ENCODE peak calls at places on chromosomes 12 and 14, in eight cellular contexts. One of them, this sample, is unnamed.

GRCh38 chr12:123690191-123690840 is 19.4 kb downstream of the TCTN2 start:
- DNase-seq in suprapubic skin: no peak
- DNase-seq in transverse colon: no peak
- DNase-seq in GM12891: no peak
- DNase-seq in HCT116: no peak
- DNase-seq in GM12892: no peak
- DNase-seq in stomach: no peak
- DNase-seq in uterus: no peak
- DNase-seq in this sample: no peak

GRCh38 chr12:111453071-111453989 is 47.6 kb downstream of the SH2B3 start:
- DNase-seq in suprapubic skin: no peak
- DNase-seq in transverse colon: no peak
- DNase-seq in GM12891: no peak
- DNase-seq in HCT116: no peak
- DNase-seq in GM12892: no peak
- DNase-seq in stomach: peak
- DNase-seq in uterus: no peak
- DNase-seq in this sample: no peak

GRCh38 chr14:86796221-86797074 is 1196.5 kb downstream of the GALC start:
- DNase-seq in suprapubic skin: no peak
- DNase-seq in transverse colon: no peak
- DNase-seq in GM12891: no peak
- DNase-seq in HCT116: no peak
- DNase-seq in GM12892: no peak
- DNase-seq in stomach: no peak
- DNase-seq in uterus: no peak
- DNase-seq in this sample: no peak

GRCh38 chr14:57025456-57025855 is 215.2 kb upstream of the OTX2 start:
- DNase-seq in suprapubic skin: no peak
- DNase-seq in transverse colon: no peak
- DNase-seq in GM12891: no peak
- DNase-seq in HCT116: no peak
- DNase-seq in GM12892: no peak
- DNase-seq in stomach: no peak
- DNase-seq in uterus: no peak
- DNase-seq in this sample: no peak

GRCh38 chr12:104672501-104673265 is 215.9 kb downstream of the CHST11 start:
- DNase-seq in suprapubic skin: no peak
- DNase-seq in transverse colon: no peak
- DNase-seq in GM12891: no peak
- DNase-seq in HCT116: no peak
- DNase-seq in GM12892: no peak
- DNase-seq in stomach: no peak
- DNase-seq in uterus: peak
- DNase-seq in this sample: peak

GRCh38 chr14:59376691-59377090 is 88.5 kb downstream of the GPR135 start:
- DNase-seq in suprapubic skin: no peak
- DNase-seq in transverse colon: no peak
- DNase-seq in GM12891: no peak
- DNase-seq in HCT116: no peak
- DNase-seq in GM12892: no peak
- DNase-seq in stomach: no peak
- DNase-seq in uterus: no peak
- DNase-seq in this sample: no peak

GRCh38 chr12:68406134-68406576 is 74.0 kb upstream of the MDM1 start:
- DNase-seq in suprapubic skin: peak
- DNase-seq in transverse colon: peak
- DNase-seq in GM12891: no peak
- DNase-seq in HCT116: no peak
- DNase-seq in GM12892: no peak
- DNase-seq in stomach: peak
- DNase-seq in uterus: peak
- DNase-seq in this sample: peak

GRCh38 chr12:91651728-91652127 is 469.1 kb upstream of the DCN start:
- DNase-seq in suprapubic skin: no peak
- DNase-seq in transverse colon: no peak
- DNase-seq in GM12891: no peak
- DNase-seq in HCT116: no peak
- DNase-seq in GM12892: no peak
- DNase-seq in stomach: no peak
- DNase-seq in uterus: no peak
- DNase-seq in this sample: no peak

GRCh38 chr12:130863298-130863697 is 8.6 kb upstream of the RAN start:
- DNase-seq in suprapubic skin: no peak
- DNase-seq in transverse colon: no peak
- DNase-seq in GM12891: no peak
- DNase-seq in HCT116: no peak
- DNase-seq in GM12892: no peak
- DNase-seq in stomach: no peak
- DNase-seq in uterus: no peak
- DNase-seq in this sample: no peak

GRCh38 chr12:98741615-98742265 is 96.7 kb downstream of the APAF1 start:
- DNase-seq in suprapubic skin: no peak
- DNase-seq in transverse colon: no peak
- DNase-seq in GM12891: no peak
- DNase-seq in HCT116: no peak
- DNase-seq in GM12892: no peak
- DNase-seq in stomach: no peak
- DNase-seq in uterus: no peak
- DNase-seq in this sample: no peak

GRCh38 chr12:126617312-126617711 is 1552.1 kb downstream of the AACS start:
- DNase-seq in suprapubic skin: no peak
- DNase-seq in transverse colon: no peak
- DNase-seq in GM12891: peak
- DNase-seq in HCT116: no peak
- DNase-seq in GM12892: no peak
- DNase-seq in stomach: no peak
- DNase-seq in uterus: no peak
- DNase-seq in this sample: peak

GRCh38 chr12:125330645-125331341 is 265.6 kb downstream of the AACS start:
- DNase-seq in suprapubic skin: peak
- DNase-seq in transverse colon: peak
- DNase-seq in GM12891: peak
- DNase-seq in HCT116: peak
- DNase-seq in GM12892: peak
- DNase-seq in stomach: peak
- DNase-seq in uterus: peak
- DNase-seq in this sample: peak

GRCh38 chr12:123931686-123932321 is 40.8 kb downstream of the CCDC92 start:
- DNase-seq in suprapubic skin: no peak
- DNase-seq in transverse colon: no peak
- DNase-seq in GM12891: no peak
- DNase-seq in HCT116: no peak
- DNase-seq in GM12892: no peak
- DNase-seq in stomach: no peak
- DNase-seq in uterus: no peak
- DNase-seq in this sample: no peak

GRCh38 chr14:68625366-68626090 is 167.3 kb downstream of the ZFP36L1 start:
- DNase-seq in suprapubic skin: peak
- DNase-seq in transverse colon: no peak
- DNase-seq in GM12891: no peak
- DNase-seq in HCT116: no peak
- DNase-seq in GM12892: no peak
- DNase-seq in stomach: no peak
- DNase-seq in uterus: no peak
- DNase-seq in this sample: no peak
- TF ChIP-seq POLR2A in suprapubic skin: no peak
- TF ChIP-seq POLR2A in transverse colon: no peak
- TF ChIP-seq POLR2A in GM12891: no peak
- TF ChIP-seq POLR2A in HCT116: no peak
- TF ChIP-seq POLR2A in GM12892: no peak
- TF ChIP-seq POLR2A in stomach: no peak
- TF ChIP-seq POLR2A in uterus: no peak
- TF ChIP-seq POLR2A in this sample: no peak

GRCh38 chr14:24162083-24162482 is 1.0 kb downstream of the IRF9 start:
- DNase-seq in suprapubic skin: peak
- DNase-seq in transverse colon: no peak
- DNase-seq in GM12891: no peak
- DNase-seq in HCT116: no peak
- DNase-seq in GM12892: no peak
- DNase-seq in stomach: no peak
- DNase-seq in uterus: no peak
- DNase-seq in this sample: no peak
- TF ChIP-seq POLR2A in suprapubic skin: no peak
- TF ChIP-seq POLR2A in transverse colon: no peak
- TF ChIP-seq POLR2A in GM12891: no peak
- TF ChIP-seq POLR2A in HCT116: no peak
- TF ChIP-seq POLR2A in GM12892: no peak
- TF ChIP-seq POLR2A in stomach: no peak
- TF ChIP-seq POLR2A in uterus: no peak
- TF ChIP-seq POLR2A in this sample: no peak

GRCh38 chr12:113770389-113770865 is 195.7 kb downstream of the RBM19 start:
- DNase-seq in suprapubic skin: no peak
- DNase-seq in transverse colon: no peak
- DNase-seq in GM12891: no peak
- DNase-seq in HCT116: no peak
- DNase-seq in GM12892: no peak
- DNase-seq in stomach: no peak
- DNase-seq in uterus: no peak
- DNase-seq in this sample: no peak
- TF ChIP-seq POLR2A in suprapubic skin: no peak
- TF ChIP-seq POLR2A in transverse colon: no peak
- TF ChIP-seq POLR2A in GM12891: no peak
- TF ChIP-seq POLR2A in HCT116: no peak
- TF ChIP-seq POLR2A in GM12892: no peak
- TF ChIP-seq POLR2A in stomach: no peak
- TF ChIP-seq POLR2A in uterus: no peak
- TF ChIP-seq POLR2A in this sample: no peak

GRCh38 chr12:3081886-3082285 is 4.7 kb downstream of the TSPAN9 start:
- DNase-seq in suprapubic skin: no peak
- DNase-seq in transverse colon: no peak
- DNase-seq in GM12891: no peak
- DNase-seq in HCT116: no peak
- DNase-seq in GM12892: no peak
- DNase-seq in stomach: no peak
- DNase-seq in uterus: no peak
- DNase-seq in this sample: no peak
- TF ChIP-seq POLR2A in suprapubic skin: no peak
- TF ChIP-seq POLR2A in transverse colon: no peak
- TF ChIP-seq POLR2A in GM12891: no peak
- TF ChIP-seq POLR2A in HCT116: no peak
- TF ChIP-seq POLR2A in GM12892: no peak
- TF ChIP-seq POLR2A in stomach: no peak
- TF ChIP-seq POLR2A in uterus: no peak
- TF ChIP-seq POLR2A in this sample: no peak

DNA sequence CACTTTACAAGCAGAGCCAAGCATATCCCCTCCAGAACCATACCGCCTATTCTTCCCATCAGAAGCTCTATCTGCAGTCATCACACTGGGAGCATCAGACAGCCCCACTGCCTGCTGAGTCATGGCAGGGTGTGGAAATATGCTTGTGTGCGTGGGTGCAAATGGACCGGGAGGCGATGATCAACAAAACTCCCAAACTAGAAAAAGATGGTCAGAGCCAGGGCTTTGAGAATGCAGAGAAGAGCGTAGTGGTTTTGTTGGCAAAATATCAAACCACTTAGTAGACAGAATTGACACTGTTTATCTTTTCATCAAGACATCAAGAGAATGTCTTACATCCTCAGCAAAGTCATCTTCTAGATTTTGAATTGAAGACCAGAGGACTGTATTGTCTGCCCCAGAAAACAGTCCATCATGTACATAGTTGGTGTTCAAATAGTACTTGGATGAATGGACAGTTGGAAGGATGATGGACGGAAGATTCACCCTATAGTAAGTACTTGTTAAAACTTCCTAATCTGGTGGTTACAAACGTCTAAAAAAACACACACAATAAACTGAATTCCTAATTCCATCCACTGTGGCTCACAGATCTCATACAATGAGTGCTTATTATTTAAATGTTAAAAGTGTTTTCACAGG is 54.9 kb downstream of the VWF start:
- DNase-seq in suprapubic skin: no peak
- DNase-seq in transverse colon: no peak
- DNase-seq in GM12891: no peak
- DNase-seq in HCT116: no peak
- DNase-seq in GM12892: no peak
- DNase-seq in stomach: no peak
- DNase-seq in uterus: peak
- DNase-seq in this sample: peak
- TF ChIP-seq POLR2A in suprapubic skin: no peak
- TF ChIP-seq POLR2A in transverse colon: no peak
- TF ChIP-seq POLR2A in GM12891: no peak
- TF ChIP-seq POLR2A in HCT116: no peak
- TF ChIP-seq POLR2A in GM12892: no peak
- TF ChIP-seq POLR2A in stomach: no peak
- TF ChIP-seq POLR2A in uterus: no peak
- TF ChIP-seq POLR2A in this sample: no peak

This sample was measured in H54.